ENCODE peak calls at places on chromosomes 3 and 15, in five cellular contexts. S is GM23338, K is HepG2, H is GM12878, A is HCT116. P is an unnamed sample.

GRCh38 chr3:53230041-53230621 is 25.7 kb downstream of the TKT start:
- ATAC-seq in A (peak), K (peak), S (peak), H (peak), P (no peak)

GRCh38 chr15:90620379-90621134 is 90.8 kb downstream of the CRTC3 start:
- ATAC-seq in H (peak), A (no peak), K (no peak), S (no peak), P (no peak)

GRCh38 chr15:57676578-57676977 is 29.9 kb upstream of the POLR2M start:
- ATAC-seq in H (no peak), A (no peak), S (no peak), K (no peak), P (no peak)

GRCh38 chr3:48140284-48140683 is 47.9 kb downstream of the CDC25A start:
- ATAC-seq in A (no peak), K (no peak), S (no peak), H (no peak), P (no peak)

GRCh38 chr3:18122264-18122663 is 302.9 kb downstream of the SATB1 start:
- ATAC-seq in A (peak), H (no peak), K (no peak), S (no peak), P (no peak)

GRCh38 chr3:3817870-3818269 is 18.6 kb downstream of the LRRN1 start:
- ATAC-seq in K (no peak), H (no peak), A (no peak), S (no peak), P (no peak)

GRCh38 chr3:140386357-140387100 is 291.3 kb upstream of the TRIM42 start:
- ATAC-seq in S (no peak), A (no peak), H (no peak), K (peak), P (no peak)

GRCh38 chr15:94119215-94119815 is 112.0 kb upstream of the MCTP2 start:
- ATAC-seq in S (peak), H (peak), K (peak), A (peak), P (peak)

GRCh38 chr15:96440978-96441377 is 110.5 kb downstream of the NR2F2 start:
- ATAC-seq in H (no peak), K (no peak), A (no peak), S (no peak), P (no peak)

GRCh38 chr3:43005253-43005652 is 26.1 kb downstream of the GASK1A start:
- ATAC-seq in H (no peak), A (no peak), K (no peak), S (no peak), P (no peak)

GRCh38 chr3:121988146-121988545 is 33.9 kb downstream of the ILDR1 start:
- ATAC-seq in A (no peak), S (no peak), K (no peak), H (no peak), P (no peak)

DNA sequence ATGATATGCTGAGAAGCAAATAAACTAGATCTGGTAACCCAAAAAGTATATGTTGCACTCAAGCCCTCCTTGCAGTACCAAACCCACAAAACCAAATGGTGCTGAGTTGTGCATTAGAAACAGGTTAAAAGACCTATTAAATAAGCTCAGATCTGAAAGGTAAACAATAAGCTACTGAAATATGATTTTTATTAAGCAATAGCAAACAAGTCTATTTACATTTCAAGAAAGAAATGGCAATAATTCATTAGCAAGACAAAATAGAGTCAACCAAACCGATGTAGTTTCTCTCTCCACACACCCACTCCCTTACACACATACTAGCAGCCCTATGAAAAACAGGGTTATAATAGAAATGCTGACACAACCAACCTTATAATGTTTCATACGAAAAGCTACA is 760.3 kb downstream of the FHIT start:
- ATAC-seq in H (no peak), S (no peak), A (no peak), K (no peak), P (no peak)
- TF ChIP-seq POLR2AphosphoS5 in H (no peak), S (no peak), A (no peak), K (no peak), P (no peak)

GRCh38 chr3:129281726-129282125 is 3.1 kb downstream of the HMCES start:
- ATAC-seq in H (no peak), S (no peak), A (no peak), K (no peak), P (no peak)

GRCh38 chr3:129278439-129278969 is at the start of gene HMCES:
- ATAC-seq in A (peak), H (peak), K (peak), S (peak), P (peak)

GRCh38 chr3:129280183-129280582 is 1.5 kb downstream of the HMCES start:
- ATAC-seq in S (no peak), K (no peak), A (no peak), H (no peak), P (no peak)

GRCh38 chr3:129277829-129278271 is 820 bp upstream of the HMCES start:
- ATAC-seq in H (no peak), S (peak), A (peak), K (peak), P (no peak)

DNA sequence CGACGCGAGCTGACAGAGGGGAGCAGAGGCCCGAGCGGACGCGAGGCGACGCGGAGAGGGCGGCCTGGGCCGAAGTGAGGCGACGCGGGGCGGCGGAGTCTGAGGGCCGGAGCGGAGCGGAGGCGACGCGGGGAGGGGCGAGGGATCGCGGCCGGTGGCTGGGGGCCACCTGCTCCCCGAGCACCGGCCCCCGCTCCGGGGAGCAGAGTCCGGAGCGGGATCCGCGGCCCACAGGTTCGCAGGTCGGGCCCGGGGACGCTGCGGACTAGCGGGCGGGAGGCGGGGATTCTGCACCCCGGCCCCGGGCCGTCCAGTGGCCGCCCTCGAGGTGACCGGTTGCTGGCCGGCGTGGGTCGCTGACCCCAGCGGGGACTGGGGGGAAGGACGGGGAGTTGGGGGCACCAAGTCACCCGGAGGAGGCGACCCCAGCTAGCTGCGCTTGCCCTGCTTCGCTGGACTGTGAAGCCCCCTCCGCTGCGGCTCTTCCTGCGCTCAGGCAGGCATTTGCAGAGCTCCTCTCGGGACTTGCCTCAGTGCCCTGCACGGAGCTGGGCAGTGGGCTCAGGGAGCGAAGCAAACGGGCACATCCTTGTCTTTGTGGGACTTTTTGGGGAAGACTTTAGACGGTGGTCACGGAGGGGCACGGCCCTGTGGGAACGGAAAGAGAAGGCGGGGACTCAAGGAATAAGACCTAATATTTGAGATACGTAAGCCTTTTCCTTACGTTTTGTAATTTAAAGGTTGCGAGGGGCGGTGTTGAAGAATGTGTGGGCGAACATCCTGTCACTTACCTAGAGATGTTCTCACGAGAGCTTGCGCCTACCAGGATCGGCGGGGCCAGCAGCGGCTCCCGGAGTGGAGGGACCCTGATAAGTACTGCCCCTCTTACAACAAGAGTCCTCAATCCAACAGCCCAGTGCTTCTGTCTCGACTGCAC is 568 bp downstream of the HMCES start:
- ATAC-seq in H (peak), K (peak), S (peak), A (peak), P (peak)
- TF ChIP-seq POLR2AphosphoS5 in H (peak), K (peak), S (no peak), A (no peak), P (no peak)

DNA sequence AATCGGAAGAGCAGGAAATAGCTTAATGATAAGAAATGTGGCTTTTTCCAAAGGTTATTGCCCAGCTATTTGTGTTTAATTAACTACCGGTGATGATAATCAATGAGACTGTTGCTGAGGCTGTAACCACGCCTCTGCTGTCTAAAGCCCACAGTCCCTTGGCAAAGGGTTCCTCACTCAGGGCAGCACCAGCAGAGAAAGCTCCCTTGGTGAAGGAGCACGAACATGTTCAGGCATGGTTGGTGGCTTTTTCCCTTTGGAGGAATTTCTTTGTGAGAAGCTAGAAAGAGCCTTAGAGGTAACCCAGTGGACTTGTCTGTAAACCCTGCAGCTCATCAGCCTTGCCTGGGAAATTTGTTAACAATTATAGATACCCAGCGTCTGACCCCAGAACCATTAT is 7.5 kb upstream of the ST6GAL1 start:
- ATAC-seq in K (peak), S (no peak), H (no peak), A (no peak), P (no peak)
- TF ChIP-seq POLR2AphosphoS5 in K (no peak), S (no peak), H (no peak), A (no peak), P (no peak)

DNA sequence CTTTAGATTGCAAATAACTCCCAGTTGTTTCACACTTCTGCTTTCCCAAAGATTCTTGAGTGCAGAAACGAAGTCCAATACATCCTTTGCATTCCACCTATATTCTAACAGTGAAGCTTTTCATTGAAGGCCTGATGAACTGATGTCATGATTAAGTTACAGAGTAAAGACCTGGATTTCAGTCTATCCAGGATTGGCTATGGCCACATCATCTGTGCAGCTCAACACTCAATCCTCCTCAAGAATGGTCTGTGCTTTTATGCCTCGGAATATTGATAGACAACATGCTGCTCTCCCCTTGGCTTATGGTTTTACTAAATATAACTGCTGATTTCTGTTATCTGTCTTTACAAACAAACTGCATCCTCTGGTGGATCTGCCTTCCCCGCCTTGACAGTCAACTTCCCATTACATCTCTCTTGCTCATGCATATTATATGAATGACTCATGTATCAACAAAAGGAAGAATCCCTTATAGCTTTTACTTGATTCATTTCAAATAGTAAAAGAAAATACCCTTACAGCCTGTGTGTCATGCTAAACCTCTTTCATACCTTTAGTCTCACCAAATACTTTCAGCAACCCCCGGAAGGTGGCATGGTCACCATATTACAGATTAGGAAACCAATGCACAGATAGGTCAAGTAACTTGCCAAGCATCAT is 59.5 kb downstream of the SCN11A start:
- ATAC-seq in K (no peak), A (peak), S (no peak), H (no peak), P (no peak)
- TF ChIP-seq POLR2AphosphoS5 in K (no peak), A (no peak), S (no peak), H (no peak), P (no peak)

GRCh38 chr15:62985768-62986167 is 56.8 kb upstream of the TPM1 start:
- ATAC-seq in S (no peak), A (no peak), H (no peak), K (no peak), P (no peak)
- TF ChIP-seq POLR2AphosphoS5 in S (no peak), A (no peak), H (no peak), K (no peak), P (no peak)

GRCh38 chr3:181713300-181713647 is 1.5 kb downstream of the SOX2 start:
- ATAC-seq in K (no peak), S (no peak), H (no peak), A (no peak), P (no peak)
- TF ChIP-seq POLR2AphosphoS5 in K (no peak), S (no peak), H (no peak), A (no peak), P (no peak)

DNA sequence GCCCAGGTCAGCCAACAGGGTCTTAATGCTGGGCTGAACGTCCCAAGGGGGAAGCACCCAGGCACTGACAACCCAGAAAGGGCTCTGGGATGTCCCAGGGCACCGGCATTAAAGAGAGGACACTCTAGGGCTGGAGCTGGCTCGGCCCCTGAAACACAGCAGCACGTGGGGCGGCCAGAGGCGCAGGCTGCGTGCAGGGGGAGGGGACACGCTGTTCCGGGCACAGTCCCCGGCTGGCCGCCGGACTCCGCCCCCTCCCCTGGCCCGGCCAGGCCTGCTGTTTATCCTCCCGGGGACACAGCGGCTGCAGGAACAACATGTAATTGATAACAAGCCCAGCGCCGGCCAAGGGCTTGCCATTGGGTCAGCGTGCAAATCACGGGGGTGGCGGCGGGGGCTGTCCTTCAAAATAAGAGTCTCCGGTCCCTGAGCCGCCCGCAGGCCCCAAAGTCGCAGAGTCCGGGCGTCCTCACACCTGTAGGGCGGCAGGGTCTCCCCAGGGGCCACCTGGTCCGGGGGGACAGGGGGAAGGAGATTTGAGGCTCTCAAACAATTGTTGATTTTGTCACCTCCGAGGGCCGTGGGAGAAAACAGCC is 1.3 kb downstream of the KLF15 start:
- ATAC-seq in K (peak), A (peak), H (peak), S (peak), P (peak)
- TF ChIP-seq POLR2AphosphoS5 in K (peak), A (no peak), H (no peak), S (no peak), P (peak)

P was measured in gastroesophageal sphincter.